ENCODE peak calls at places on chromosome 22, in five cellular contexts. D, F, P, X and N are unnamed samples.

GRCh38 chr22:45877651-45878050 is 99.3 kb downstream of the WNT7B start:
- DNase-seq in P (no peak), D (peak), X (no peak), F (peak), N (no peak)

GRCh38 chr22:37026325-37026724 is 6.8 kb downstream of the MPST start:
- DNase-seq in X (no peak), P (no peak), F (no peak), D (no peak), N (no peak)

GRCh38 chr22:50621948-50622722 is 5.8 kb downstream of the ARSA start:
- DNase-seq in P (peak), D (peak), F (no peak), X (no peak), N (no peak)

GRCh38 chr22:46052801-46053562 is 76.0 kb upstream of the WNT7B start:
- DNase-seq in F (peak), P (peak), X (no peak), D (peak), N (peak)

GRCh38 chr22:38710866-38711265 is 5.1 kb downstream of the GTPBP1 start:
- DNase-seq in P (no peak), D (no peak), X (no peak), F (no peak), N (no peak)

GRCh38 chr22:37024339-37025157 is 5.0 kb downstream of the MPST start:
- DNase-seq in D (no peak), X (no peak), F (no peak), P (no peak), N (no peak)

GRCh38 chr22:37162221-37163095 is 12.7 kb upstream of the IL2RB start:
- DNase-seq in F (no peak), X (peak), P (peak), D (peak), N (no peak)

GRCh38 chr22:26139320-26139719 is 29.9 kb upstream of the SEZ6L start:
- DNase-seq in F (no peak), D (no peak), P (no peak), X (no peak), N (no peak)

GRCh38 chr22:35552186-35552842 is 11.7 kb downstream of the RASD2 start:
- DNase-seq in X (peak), P (peak), F (no peak), D (peak), N (peak)

GRCh38 chr22:32949719-32950118 is 108.5 kb downstream of the SYN3 start:
- DNase-seq in X (no peak), P (no peak), F (no peak), D (no peak), N (no peak)

GRCh38 chr22:17705565-17706450 is 67.3 kb downstream of the BCL2L13 start:
- DNase-seq in X (no peak), D (no peak), F (no peak), P (peak), N (no peak)

GRCh38 chr22:25966448-25966913 is 202.8 kb upstream of the SEZ6L start:
- DNase-seq in P (peak), F (no peak), X (no peak), D (no peak), N (no peak)

GRCh38 chr22:49768961-49769690 is 58.5 kb downstream of the BRD1 start:
- DNase-seq in F (no peak), X (no peak), D (peak), P (no peak), N (peak)

GRCh38 chr22:45608763-45609180 is 62.9 kb upstream of the ATXN10 start:
- DNase-seq in P (peak), X (no peak), F (no peak), D (no peak), N (peak)

GRCh38 chr22:49150801-49151221 is 676.9 kb downstream of the BRD1 start:
- DNase-seq in P (no peak), F (no peak), X (no peak), D (peak), N (no peak)

GRCh38 chr22:23199159-23199558 is 18.9 kb downstream of the BCR start:
- DNase-seq in X (no peak), D (peak), P (no peak), F (no peak), N (no peak)

GRCh38 chr22:30249049-30250038 is 2.8 kb upstream of the LIF start:
- DNase-seq in P (no peak), F (peak), D (no peak), X (no peak), N (peak)

GRCh38 chr22:30906946-30907345 is 61.6 kb downstream of the MORC2 start:
- DNase-seq in F (no peak), P (no peak), X (no peak), D (no peak), N (no peak)

GRCh38 chr22:10778296-10778814 is 4749.6 kb upstream of the OR11H1 start:
- DNase-seq in D (no peak), P (no peak), X (no peak), F (no peak), N (no peak)

GRCh38 chr22:40714514-40714966 is 35.3 kb downstream of the MCHR1 start:
- DNase-seq in P (no peak), D (no peak), F (no peak), X (no peak), N (peak)

GRCh38 chr22:36110306-36110791 is 50.2 kb downstream of the APOL3 start:
- DNase-seq in D (no peak), X (no peak), P (no peak), F (no peak), N (peak)

GRCh38 chr22:41939981-41940852 is 6.7 kb downstream of the CENPM start:
- DNase-seq in D (peak), P (peak), X (peak), F (no peak), N (no peak)

GRCh38 chr22:45335021-45335818 is 25.5 kb downstream of the FAM118A start:
- DNase-seq in D (no peak), P (no peak), X (no peak), F (no peak), N (no peak)

GRCh38 chr22:29700949-29701927 is 18.6 kb upstream of the CABP7 start:
- DNase-seq in F (no peak), X (no peak), D (no peak), P (peak), N (peak)

GRCh38 chr22:18994056-18994455 is 58.0 kb upstream of the PRODH start:
- DNase-seq in P (no peak), X (no peak), F (no peak), D (no peak), N (no peak)

GRCh38 chr22:19984201-19984753 is 32.3 kb downstream of the ARVCF start:
- DNase-seq in X (no peak), P (no peak), D (peak), F (peak), N (no peak)

GRCh38 chr22:21012446-21013407 is 2.2 kb upstream of the P2RX6 start:
- DNase-seq in X (no peak), P (no peak), F (no peak), D (peak), N (no peak)

GRCh38 chr22:29224121-29224858 is 18.6 kb downstream of the EMID1 start:
- DNase-seq in X (no peak), D (peak), P (no peak), F (no peak), N (no peak)

GRCh38 chr22:40721266-40721665 is 42.0 kb downstream of the MCHR1 start:
- DNase-seq in X (no peak), P (peak), F (no peak), D (no peak), N (no peak)

GRCh38 chr22:30238661-30239420 is 7.7 kb downstream of the LIF start:
- DNase-seq in P (no peak), F (no peak), D (no peak), X (no peak), N (peak)